ENCODE peak calls at places on chromosomes 16 and 17, in four cellular contexts. S is heart right ventricle, P is cardiac muscle cell, A is AG04450. W is an unnamed sample.

GRCh38 chr17:622356-622755 is 92.3 kb downstream of the VPS53 start:
- DNase-seq in S (no peak), P (no peak), A (peak; percentile 47), W (peak; percentile 51)

GRCh38 chr17:3730881-3731429 is 7.3 kb downstream of the HASPIN start:
- DNase-seq in S (no peak), P (no peak), A (no peak), W (no peak)

GRCh38 chr17:39576187-39576586 is 31.5 kb downstream of the NEUROD2 start:
- DNase-seq in S (no peak), P (peak; percentile 25), A (no peak), W (peak; percentile 35)

GRCh38 chr17:32223703-32224102 is 41.9 kb upstream of the RHBDL3 start:
- DNase-seq in S (no peak), P (no peak), A (no peak), W (no peak)

GRCh38 chr16:76278976-76279375 is 1.8 kb downstream of the CNTNAP4 start:
- DNase-seq in S (no peak), P (peak; percentile 61), A (no peak), W (peak; percentile 53)

GRCh38 chr17:58667934-58668597 is 23.8 kb downstream of the TEX14 start:
- DNase-seq in S (no peak), P (no peak), A (no peak), W (peak; percentile 14)

GRCh38 chr17:79749156-79749815 is 18.5 kb downstream of the ENPP7 start:
- DNase-seq in S (no peak), P (no peak), A (peak; percentile 33), W (peak; percentile 57)

GRCh38 chr17:61313515-61314326 is 85.9 kb upstream of the TBX2 start:
- DNase-seq in S (peak; percentile 44), P (no peak), A (no peak), W (no peak)

GRCh38 chr17:60738287-60738686 is 60.6 kb downstream of the BCAS3 start:
- DNase-seq in S (no peak), P (no peak), A (no peak), W (no peak)

DNA sequence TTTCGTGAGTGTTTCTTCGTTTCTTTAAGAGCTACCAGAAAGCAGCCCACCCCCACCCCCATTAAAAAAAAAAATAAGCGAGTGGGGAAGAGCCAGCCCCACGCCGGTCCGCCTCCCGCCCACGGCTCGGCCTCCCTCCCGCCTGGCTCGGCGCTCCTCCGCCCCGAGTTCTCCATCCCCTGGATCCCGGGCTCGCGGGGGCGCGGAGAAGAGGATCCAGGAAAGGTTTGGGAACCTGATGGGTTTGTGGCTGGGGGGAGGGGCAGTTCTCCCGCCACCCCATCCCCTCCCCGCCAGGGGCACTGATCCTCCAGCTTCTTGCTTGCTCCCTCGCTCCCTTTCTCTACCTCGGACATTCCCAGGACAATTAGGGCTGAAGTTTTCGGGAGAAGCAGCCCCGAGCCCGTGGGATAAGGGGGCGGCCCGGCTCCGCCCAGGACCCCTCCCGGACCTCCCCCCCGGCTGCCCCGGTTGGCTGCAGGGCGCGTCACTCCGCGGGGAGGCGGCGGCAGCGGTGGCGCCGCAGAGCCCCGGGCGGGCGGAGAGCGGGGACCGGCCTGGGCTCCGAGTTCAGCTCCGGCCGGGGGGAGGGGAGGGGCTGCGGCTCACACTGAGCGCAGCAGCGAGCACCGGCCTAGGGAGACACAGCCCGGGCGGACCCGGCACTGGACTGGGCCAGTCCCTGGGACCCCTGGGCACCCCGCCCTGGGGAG is 1.0 kb upstream of the SALL1 start:
- DNase-seq in S (peak; percentile 71), P (peak; percentile 95), A (peak; percentile 78), W (no peak)
- TF ChIP-seq CTCF in S (no peak), P (no peak), A (no peak), W (no peak)

DNA sequence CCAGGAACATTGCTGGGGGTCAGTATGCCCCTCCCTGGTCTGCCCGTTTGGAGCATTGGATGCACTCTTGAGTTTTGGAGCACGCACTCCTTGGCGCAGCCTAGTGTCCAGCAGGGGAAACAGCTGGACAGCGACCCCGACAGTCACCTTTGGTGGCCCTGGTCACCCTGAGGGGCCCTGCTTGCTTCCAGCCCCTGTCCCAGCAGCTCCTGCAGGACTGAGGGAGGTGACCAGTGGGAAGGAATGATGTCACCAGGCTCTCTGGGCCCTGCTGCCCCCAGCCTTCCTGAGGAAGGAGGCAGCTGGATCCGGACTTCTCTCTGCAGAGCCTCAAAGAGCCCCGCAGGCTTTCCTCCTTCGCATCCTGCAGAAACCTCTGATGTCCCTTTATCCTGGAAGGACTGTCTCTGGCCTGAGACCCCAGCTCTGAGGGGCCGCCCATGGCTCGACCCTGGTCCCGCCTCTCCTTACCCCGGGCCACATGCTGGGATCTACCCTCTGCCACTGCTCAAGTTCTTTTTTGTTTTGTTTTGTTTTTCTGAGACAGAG is 11.8 kb downstream of the ZSCAN10 start:
- DNase-seq in S (peak; percentile 60), P (peak; percentile 24), A (no peak), W (no peak)
- TF ChIP-seq CTCF in S (peak; percentile 42), P (peak; percentile 46), A (peak; percentile 26), W (peak; percentile 26)

GRCh38 chr17:21090889-21091618 is 35.7 kb upstream of the DHRS7B start:
- DNase-seq in S (no peak), P (no peak), A (no peak), W (no peak)

GRCh38 chr17:21094298-21094704 is 32.5 kb upstream of the DHRS7B start:
- DNase-seq in S (no peak), P (no peak), A (no peak), W (no peak)

GRCh38 chr17:21098934-21099687 is 27.7 kb upstream of the DHRS7B start:
- DNase-seq in S (peak; percentile 50), P (peak; percentile 90), A (peak; percentile 16), W (peak; percentile 88)

GRCh38 chr17:21096874-21097273 is 29.9 kb upstream of the DHRS7B start:
- DNase-seq in S (no peak), P (no peak), A (no peak), W (no peak)

GRCh38 chr17:21095735-21096134 is 31.0 kb upstream of the DHRS7B start:
- DNase-seq in S (no peak), P (no peak), A (no peak), W (no peak)
- TF ChIP-seq CTCF in S (no peak), P (no peak), A (no peak), W (no peak)

DNA sequence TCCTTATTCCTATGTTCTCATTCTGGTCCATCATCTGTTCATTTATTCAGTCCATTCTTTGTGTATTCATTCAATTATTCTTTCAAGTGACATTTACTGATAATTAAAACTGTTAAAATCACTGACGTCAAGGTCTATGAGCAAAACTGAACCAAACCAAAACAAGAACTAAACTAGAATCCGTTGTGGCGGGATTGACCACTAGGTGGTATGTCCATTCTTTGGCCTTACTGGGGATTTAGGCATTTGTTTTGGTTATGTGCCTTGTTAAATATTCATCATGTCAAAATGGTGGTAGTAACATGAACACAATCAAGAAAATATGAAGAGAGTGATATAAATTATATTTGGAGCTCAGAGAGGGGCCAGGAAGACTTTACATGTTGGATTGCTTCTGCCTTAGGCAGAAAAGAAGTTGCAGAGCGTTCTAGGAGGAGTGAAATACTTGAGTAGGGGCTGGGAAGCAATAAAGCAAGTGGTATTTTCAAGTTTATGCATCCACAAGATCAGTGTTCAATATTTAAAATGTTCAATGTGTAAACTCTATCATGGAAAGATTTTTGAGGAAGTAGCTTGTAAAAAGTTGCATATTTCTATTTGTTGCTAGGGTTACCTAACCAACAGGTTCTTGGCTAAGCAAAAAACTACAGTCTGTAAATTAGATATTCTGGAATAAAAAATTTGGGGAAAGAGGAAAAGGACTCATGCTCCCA is 129.0 kb downstream of the CDH13 start:
- DNase-seq in S (no peak), P (peak; percentile 5), A (no peak), W (peak; percentile 13)
- TF ChIP-seq CTCF in S (no peak), P (peak; percentile 34), A (peak; percentile 34), W (no peak)

GRCh38 chr17:63943745-63944144 is 11.6 kb upstream of the CD79B start:
- DNase-seq in S (no peak), P (no peak), A (no peak), W (no peak)
- TF ChIP-seq CTCF in S (no peak), P (peak; percentile 9), A (peak; percentile 22), W (peak; percentile 10)

DNA sequence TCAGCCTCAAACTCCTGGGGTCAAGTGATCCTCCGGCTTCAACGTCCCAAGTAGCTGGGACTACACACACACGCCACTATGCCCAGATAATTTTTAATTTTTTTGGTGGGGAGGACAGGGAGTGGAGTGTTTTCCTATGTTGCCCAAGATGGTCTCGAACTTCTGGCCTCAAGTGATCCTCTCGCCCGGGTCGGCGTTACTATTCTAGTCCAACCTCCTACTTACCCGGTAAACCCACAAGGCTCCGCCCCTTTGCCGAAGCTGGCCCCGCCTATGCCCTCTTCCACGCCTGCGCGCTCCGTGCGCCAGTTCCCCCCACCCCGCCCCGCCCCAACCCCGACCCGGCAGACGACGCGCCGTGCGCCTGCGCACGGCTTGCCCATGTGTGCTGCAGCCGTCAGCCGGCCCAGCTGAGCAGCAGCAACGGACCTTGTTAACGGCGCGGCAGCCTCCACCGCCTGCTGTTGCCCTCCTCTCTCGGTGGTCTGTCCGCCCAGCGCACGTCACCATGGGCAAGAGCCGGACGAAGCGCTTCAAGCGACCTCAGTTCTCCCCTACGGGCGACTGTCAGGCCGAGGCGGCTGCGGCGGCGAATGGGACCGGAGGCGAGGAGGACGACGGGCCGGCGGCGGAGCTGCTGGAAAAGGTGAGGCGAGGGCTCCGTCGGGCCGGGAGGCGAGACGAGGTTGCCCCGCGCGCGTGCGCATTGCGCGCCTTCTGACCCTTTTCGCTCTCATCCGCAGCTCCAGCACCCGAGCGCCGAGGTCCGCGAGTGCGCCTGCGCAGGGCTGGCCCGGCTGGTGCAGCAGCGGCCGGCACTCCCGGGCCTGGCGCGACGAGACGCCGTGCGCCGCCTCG is at the start of gene HEATR3:
- DNase-seq in S (peak; percentile 92), P (peak; percentile 95), A (peak; percentile 85), W (peak; percentile 90)
- TF ChIP-seq CTCF in S (peak; percentile 14), P (no peak), A (no peak), W (no peak)

GRCh38 chr17:2421315-2422147 is 20.7 kb upstream of the MNT start:
- DNase-seq in S (no peak), P (no peak), A (no peak), W (no peak)
- TF ChIP-seq CTCF in S (peak; percentile 13), P (peak; percentile 4), A (peak; percentile 47), W (no peak)

DNA sequence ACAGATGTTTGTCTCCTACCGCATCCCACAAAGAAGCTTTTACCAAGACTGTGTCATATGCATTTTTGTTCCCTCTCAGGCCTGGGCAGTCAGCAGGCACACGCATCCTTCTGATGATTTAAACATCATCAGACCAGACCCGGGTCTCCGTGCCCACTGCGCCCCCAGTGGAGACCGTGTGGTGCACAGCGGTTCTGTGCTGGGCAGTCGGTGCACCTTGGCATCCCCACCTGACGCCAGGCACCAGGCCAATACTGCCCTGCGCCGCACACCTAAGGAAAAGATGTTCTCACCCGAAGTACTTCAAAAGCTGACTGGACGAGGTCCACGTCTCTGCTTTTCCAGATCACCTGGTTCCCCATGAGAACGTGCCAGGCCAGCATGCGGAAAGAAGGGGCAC is 10.6 kb upstream of the PLD6 start:
- DNase-seq in S (no peak), P (no peak), A (no peak), W (no peak)
- TF ChIP-seq CTCF in S (no peak), P (no peak), A (no peak), W (no peak)